ENCODE peak calls at places on chromosome 4, in five cellular contexts. One of them, this sample, is unnamed.

GRCh38 chr4:182875471-182875870 is 41.7 kb downstream of the DCTD start:
- DNase-seq in K562: no peak
- DNase-seq in HepG2: no peak
- DNase-seq in HCT116: no peak
- DNase-seq in GM12878: no peak
- DNase-seq in this sample: no peak

GRCh38 chr4:84966382-84967291 is at the start of gene WDFY3:
- DNase-seq in HepG2: peak; percentile 58
- DNase-seq in K562: peak; percentile 58
- DNase-seq in GM12878: no peak
- DNase-seq in HCT116: peak; percentile 71
- DNase-seq in this sample: peak; percentile 61

GRCh38 chr4:66266035-66266434 is 595.7 kb upstream of the EPHA5 start:
- DNase-seq in HepG2: no peak
- DNase-seq in HCT116: no peak
- DNase-seq in K562: no peak
- DNase-seq in GM12878: no peak
- DNase-seq in this sample: no peak

GRCh38 chr4:3366893-3367775 is 74.3 kb downstream of the RGS12 start:
- DNase-seq in K562: no peak
- DNase-seq in GM12878: no peak
- DNase-seq in HepG2: no peak
- DNase-seq in HCT116: no peak
- DNase-seq in this sample: no peak

GRCh38 chr4:3317656-3318211 is 24.9 kb downstream of the RGS12 start:
- DNase-seq in HepG2: no peak
- DNase-seq in GM12878: no peak
- DNase-seq in HCT116: no peak
- DNase-seq in K562: no peak
- DNase-seq in this sample: no peak

GRCh38 chr4:106502106-106502699 is 133.6 kb upstream of the GIMD1 start:
- DNase-seq in HCT116: peak; percentile 54
- DNase-seq in HepG2: peak; percentile 58
- DNase-seq in K562: peak; percentile 24
- DNase-seq in GM12878: no peak
- DNase-seq in this sample: peak; percentile 27

GRCh38 chr4:183345261-183345660 is 23.0 kb upstream of the CLDN24 start:
- DNase-seq in HCT116: no peak
- DNase-seq in K562: no peak
- DNase-seq in GM12878: no peak
- DNase-seq in HepG2: no peak
- DNase-seq in this sample: no peak

GRCh38 chr4:13920111-13920875 is 292.8 kb upstream of the BOD1L1 start:
- DNase-seq in HepG2: no peak
- DNase-seq in GM12878: no peak
- DNase-seq in HCT116: no peak
- DNase-seq in K562: no peak
- DNase-seq in this sample: no peak

GRCh38 chr4:80475236-80475635 is 139.7 kb downstream of the CFAP299 start:
- DNase-seq in K562: no peak
- DNase-seq in GM12878: no peak
- DNase-seq in HCT116: no peak
- DNase-seq in HepG2: no peak
- DNase-seq in this sample: no peak

GRCh38 chr4:25862411-25863346 is at the start of gene SEL1L3:
- DNase-seq in HCT116: no peak
- DNase-seq in K562: peak; percentile 93
- DNase-seq in HepG2: no peak
- DNase-seq in GM12878: no peak
- DNase-seq in this sample: no peak

GRCh38 chr4:186719925-186720694 is 3.5 kb downstream of the FAT1 start:
- DNase-seq in HCT116: no peak
- DNase-seq in GM12878: no peak
- DNase-seq in K562: peak; percentile 41
- DNase-seq in HepG2: no peak
- DNase-seq in this sample: no peak

GRCh38 chr4:38368612-38369011 is 295.4 kb upstream of the KLF3 start:
- DNase-seq in GM12878: no peak
- DNase-seq in HCT116: no peak
- DNase-seq in HepG2: no peak
- DNase-seq in K562: no peak
- DNase-seq in this sample: no peak

GRCh38 chr4:10730590-10730989 is 46.0 kb upstream of the CLNK start:
- DNase-seq in GM12878: peak; percentile 76
- DNase-seq in HepG2: no peak
- DNase-seq in HCT116: no peak
- DNase-seq in K562: no peak
- DNase-seq in this sample: no peak

GRCh38 chr4:78962597-78963115 is 23.4 kb upstream of the PAQR3 start:
- DNase-seq in HepG2: no peak
- DNase-seq in K562: no peak
- DNase-seq in GM12878: no peak
- DNase-seq in HCT116: no peak
- DNase-seq in this sample: no peak

GRCh38 chr4:145497199-145498149 is 15.8 kb downstream of the SMAD1 start:
- DNase-seq in GM12878: no peak
- DNase-seq in HepG2: no peak
- DNase-seq in K562: peak; percentile 9
- DNase-seq in HCT116: no peak
- DNase-seq in this sample: no peak

GRCh38 chr4:15675363-15675762 is 6.3 kb upstream of the FAM200B start:
- DNase-seq in K562: no peak
- DNase-seq in HepG2: no peak
- DNase-seq in GM12878: no peak
- DNase-seq in HCT116: no peak
- DNase-seq in this sample: no peak

GRCh38 chr4:114349543-114350175 is 248.9 kb upstream of the UGT8 start:
- DNase-seq in K562: no peak
- DNase-seq in HCT116: no peak
- DNase-seq in HepG2: no peak
- DNase-seq in GM12878: no peak
- DNase-seq in this sample: no peak

GRCh38 chr4:167867191-167867590 is 225.1 kb upstream of the ANXA10 start:
- DNase-seq in HCT116: no peak
- DNase-seq in K562: no peak
- DNase-seq in HepG2: no peak
- DNase-seq in GM12878: no peak
- DNase-seq in this sample: no peak

GRCh38 chr4:29046166-29046565 is 1674.0 kb upstream of the PCDH7 start:
- DNase-seq in K562: no peak
- DNase-seq in HepG2: no peak
- DNase-seq in GM12878: no peak
- DNase-seq in HCT116: no peak
- DNase-seq in this sample: no peak

GRCh38 chr4:39476181-39476873 is 17.5 kb downstream of the LIAS start:
- DNase-seq in HepG2: no peak
- DNase-seq in GM12878: no peak
- DNase-seq in HCT116: no peak
- DNase-seq in K562: no peak
- DNase-seq in this sample: no peak

GRCh38 chr4:112253382-112254000 is 21.9 kb downstream of the AP1AR start:
- DNase-seq in HepG2: no peak
- DNase-seq in HCT116: no peak
- DNase-seq in GM12878: no peak
- DNase-seq in K562: no peak
- DNase-seq in this sample: no peak

GRCh38 chr4:48698029-48698901 is 81.8 kb downstream of the FRYL start:
- DNase-seq in K562: no peak
- DNase-seq in HCT116: peak; percentile 44
- DNase-seq in GM12878: no peak
- DNase-seq in HepG2: peak; percentile 75
- DNase-seq in this sample: no peak

GRCh38 chr4:156633846-156634245 is 337.8 kb downstream of the PDGFC start:
- DNase-seq in K562: no peak
- DNase-seq in GM12878: no peak
- DNase-seq in HCT116: no peak
- DNase-seq in HepG2: no peak
- DNase-seq in this sample: no peak

GRCh38 chr4:181548873-181549541 is 694.2 kb upstream of the TENM3 start:
- DNase-seq in GM12878: no peak
- DNase-seq in HepG2: peak; percentile 1
- DNase-seq in HCT116: peak; percentile 67
- DNase-seq in K562: no peak
- DNase-seq in this sample: no peak

GRCh38 chr4:56927196-56927595 is 19.5 kb downstream of the REST start:
- DNase-seq in HepG2: no peak
- DNase-seq in HCT116: no peak
- DNase-seq in K562: no peak
- DNase-seq in GM12878: no peak
- DNase-seq in this sample: no peak

GRCh38 chr4:140047017-140047640 is 106.9 kb downstream of the MAML3 start:
- DNase-seq in HCT116: no peak
- DNase-seq in HepG2: no peak
- DNase-seq in GM12878: no peak
- DNase-seq in K562: no peak
- DNase-seq in this sample: no peak

GRCh38 chr4:26568446-26568994 is 15.4 kb upstream of the TBC1D19 start:
- DNase-seq in HCT116: peak; percentile 93
- DNase-seq in K562: no peak
- DNase-seq in HepG2: no peak
- DNase-seq in GM12878: no peak
- DNase-seq in this sample: no peak

GRCh38 chr4:186948361-186949291 is 225.0 kb upstream of the FAT1 start:
- DNase-seq in GM12878: no peak
- DNase-seq in HepG2: no peak
- DNase-seq in K562: no peak
- DNase-seq in HCT116: no peak
- DNase-seq in this sample: no peak

DNA sequence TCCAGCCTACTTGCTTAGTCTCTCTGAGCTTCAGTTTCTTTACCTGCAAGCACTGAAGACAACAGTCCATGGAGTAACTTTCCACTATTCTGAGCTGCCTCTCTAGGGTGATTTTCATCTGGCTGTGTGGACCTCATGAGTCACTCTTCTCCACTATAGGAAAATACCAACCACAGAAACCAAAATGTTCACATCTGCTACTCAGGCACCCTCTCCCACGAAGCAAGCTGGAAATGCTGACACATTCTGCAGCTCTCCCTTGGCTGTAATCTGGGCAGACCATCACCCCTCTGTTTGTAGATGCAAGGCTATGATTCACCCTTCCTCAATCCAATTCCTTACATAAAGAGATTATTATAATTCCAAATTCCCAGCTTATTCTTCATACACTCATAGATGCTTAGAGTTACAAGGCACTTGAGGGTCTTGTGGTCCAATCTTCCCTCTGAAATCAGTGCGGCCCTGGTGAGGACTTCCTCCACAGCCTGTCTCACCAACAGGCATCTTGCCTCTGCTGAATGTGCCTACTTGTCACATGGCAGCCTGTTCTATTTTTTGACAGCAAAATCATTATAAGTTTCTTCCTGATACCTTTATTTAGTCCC is 97.0 kb upstream of the LNX1 start:
- DNase-seq in HCT116: no peak
- DNase-seq in HepG2: no peak
- DNase-seq in GM12878: peak; percentile 76
- DNase-seq in K562: no peak
- DNase-seq in this sample: no peak
- TF ChIP-seq ZNF274 in HCT116: no peak
- TF ChIP-seq ZNF274 in HepG2: no peak
- TF ChIP-seq ZNF274 in GM12878: no peak
- TF ChIP-seq ZNF274 in K562: no peak
- TF ChIP-seq ZNF274 in this sample: no peak

GRCh38 chr4:40843696-40844095 is 93.9 kb downstream of the NSUN7 start:
- DNase-seq in GM12878: no peak
- DNase-seq in K562: no peak
- DNase-seq in HepG2: no peak
- DNase-seq in HCT116: no peak
- DNase-seq in this sample: no peak
- TF ChIP-seq YY1 in GM12878: peak; percentile 41
- TF ChIP-seq YY1 in K562: no peak
- TF ChIP-seq YY1 in HepG2: no peak
- TF ChIP-seq YY1 in HCT116: no peak
- TF ChIP-seq YY1 in this sample: no peak

GRCh38 chr4:18291981-18292380 is 270.4 kb upstream of the LCORL start:
- DNase-seq in GM12878: no peak
- DNase-seq in K562: no peak
- DNase-seq in HCT116: no peak
- DNase-seq in HepG2: no peak
- DNase-seq in this sample: no peak
- H3K9me3 ChIP-seq in GM12878: no peaks in the 10 kb centered on the region
- H3K9me3 ChIP-seq in K562: no peaks in the 10 kb centered on the region
- H3K9me3 ChIP-seq in HCT116: no peaks in the 10 kb centered on the region
- H3K9me3 ChIP-seq in HepG2: no peaks in the 10 kb centered on the region
- H3K9me3 ChIP-seq in this sample: no peaks in the 10 kb centered on the region

GRCh38 chr4:125132281-125132680 is 182.5 kb upstream of the FAT4 start:
- DNase-seq in HepG2: no peak
- DNase-seq in K562: no peak
- DNase-seq in HCT116: no peak
- DNase-seq in GM12878: no peak
- DNase-seq in this sample: no peak
- TF ChIP-seq ZNF274 in HepG2: no peak
- TF ChIP-seq ZNF274 in K562: no peak
- TF ChIP-seq ZNF274 in HCT116: no peak
- TF ChIP-seq ZNF274 in GM12878: no peak
- TF ChIP-seq ZNF274 in this sample: no peak

GRCh38 chr4:180031330-180031729 is 2211.9 kb upstream of the TENM3 start:
- DNase-seq in GM12878: no peak
- DNase-seq in HCT116: no peak
- DNase-seq in K562: no peak
- DNase-seq in HepG2: no peak
- DNase-seq in this sample: no peak

DNA sequence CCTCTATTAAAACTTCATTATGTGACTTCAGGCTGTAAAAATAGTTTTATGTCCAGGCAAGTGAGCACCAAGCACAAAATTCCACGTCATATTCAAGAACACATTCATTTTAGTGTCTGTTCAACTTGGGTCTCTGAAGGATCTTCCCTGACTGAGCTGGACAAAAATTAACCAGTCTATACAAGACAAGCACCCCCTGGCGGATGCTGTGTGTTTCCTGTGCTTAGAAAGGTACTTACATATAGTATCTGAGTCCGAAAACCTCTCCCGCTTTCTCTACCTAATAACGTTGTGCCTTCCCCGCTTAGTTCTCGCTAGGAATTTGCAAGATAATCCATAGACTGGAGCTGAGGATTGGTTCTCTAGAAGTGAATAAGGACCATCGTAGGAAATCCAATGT is 2214.5 kb upstream of the TENM3 start:
- DNase-seq in HCT116: peak; percentile 33
- DNase-seq in HepG2: peak; percentile 58
- DNase-seq in GM12878: peak; percentile 12
- DNase-seq in K562: no peak
- DNase-seq in this sample: peak; percentile 15
- TF ChIP-seq YY1 in HCT116: no peak
- TF ChIP-seq YY1 in HepG2: no peak
- TF ChIP-seq YY1 in GM12878: no peak
- TF ChIP-seq YY1 in K562: no peak
- TF ChIP-seq YY1 in this sample: no peak

DNA sequence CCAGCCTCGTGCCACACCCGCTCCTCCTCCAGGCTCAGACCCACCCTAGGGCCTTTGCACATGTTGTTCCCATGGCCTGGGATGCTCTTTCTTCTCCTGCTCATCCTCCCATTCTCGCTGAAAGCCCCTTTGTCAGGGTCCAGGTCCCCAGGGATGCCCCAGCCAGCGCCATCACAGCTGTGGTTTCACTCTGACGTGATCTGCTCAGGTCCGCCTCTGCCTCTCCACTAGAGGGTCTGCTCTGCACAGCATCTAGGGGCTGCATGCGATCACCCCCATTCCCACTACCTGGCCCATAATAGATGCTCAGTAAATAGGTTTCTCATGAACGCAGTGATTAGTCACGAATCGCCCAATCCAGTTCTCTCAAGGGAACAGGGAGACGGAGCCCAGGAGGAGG is 222.5 kb downstream of the AFAP1 start:
- DNase-seq in HepG2: no peak
- DNase-seq in K562: no peak
- DNase-seq in HCT116: no peak
- DNase-seq in GM12878: no peak
- DNase-seq in this sample: no peak
- H3K9me3 ChIP-seq in HepG2: no peaks in the 10 kb centered on the region
- H3K9me3 ChIP-seq in K562: no peaks in the 10 kb centered on the region
- H3K9me3 ChIP-seq in HCT116: no peaks in the 10 kb centered on the region
- H3K9me3 ChIP-seq in GM12878: no peaks in the 10 kb centered on the region
- H3K9me3 ChIP-seq in this sample: no peaks in the 10 kb centered on the region